ENCODE peak calls at places on chromosomes 1 and 21, in four cellular contexts. One of them, this sample, is unnamed.

GRCh38 chr1:64645742-64646141 is 99.1 kb upstream of the RAVER2 start:
- DNase-seq in left ventricle myocardium inferior: no peak
- DNase-seq in ELF-1: no peak
- DNase-seq in AG04450: no peak
- DNase-seq in this sample: no peak

GRCh38 chr1:55708781-55709180 is 493.6 kb upstream of the USP24 start:
- DNase-seq in left ventricle myocardium inferior: no peak
- DNase-seq in ELF-1: no peak
- DNase-seq in AG04450: no peak
- DNase-seq in this sample: no peak

GRCh38 chr21:32958288-32958992 is 67.3 kb upstream of the OLIG2 start:
- DNase-seq in left ventricle myocardium inferior: no peak
- DNase-seq in ELF-1: no peak
- DNase-seq in AG04450: no peak
- DNase-seq in this sample: no peak

GRCh38 chr1:200103961-200104583 is 76.6 kb downstream of the NR5A2 start:
- DNase-seq in left ventricle myocardium inferior: no peak
- DNase-seq in ELF-1: no peak
- DNase-seq in AG04450: no peak
- DNase-seq in this sample: no peak

GRCh38 chr1:109649380-109649987 is 6.4 kb upstream of the GSTM4 start:
- DNase-seq in left ventricle myocardium inferior: no peak
- DNase-seq in ELF-1: no peak
- DNase-seq in AG04450: no peak
- DNase-seq in this sample: no peak

GRCh38 chr1:8239306-8240023 is 78.4 kb upstream of the SLC45A1 start:
- DNase-seq in left ventricle myocardium inferior: no peak
- DNase-seq in ELF-1: peak
- DNase-seq in AG04450: no peak
- DNase-seq in this sample: peak

GRCh38 chr1:241724741-241725356 is 72.8 kb downstream of the WDR64 start:
- DNase-seq in left ventricle myocardium inferior: no peak
- DNase-seq in ELF-1: no peak
- DNase-seq in AG04450: no peak
- DNase-seq in this sample: no peak

GRCh38 chr1:203041351-203041932 is 15.2 kb downstream of the PPFIA4 start:
- DNase-seq in left ventricle myocardium inferior: no peak
- DNase-seq in ELF-1: no peak
- DNase-seq in AG04450: no peak
- DNase-seq in this sample: no peak

GRCh38 chr21:33948951-33949444 is 33.4 kb upstream of the ATP5PO start:
- DNase-seq in left ventricle myocardium inferior: no peak
- DNase-seq in ELF-1: no peak
- DNase-seq in AG04450: no peak
- DNase-seq in this sample: no peak

GRCh38 chr1:12052008-12052573 is 11.0 kb upstream of the TNFRSF8 start:
- DNase-seq in left ventricle myocardium inferior: peak
- DNase-seq in ELF-1: peak
- DNase-seq in AG04450: peak
- DNase-seq in this sample: no peak

GRCh38 chr1:99590578-99591209 is 55.2 kb upstream of the PALMD start:
- DNase-seq in left ventricle myocardium inferior: peak
- DNase-seq in ELF-1: no peak
- DNase-seq in AG04450: peak
- DNase-seq in this sample: no peak

GRCh38 chr1:46533179-46533864 is 18.1 kb downstream of the KNCN start:
- DNase-seq in left ventricle myocardium inferior: peak
- DNase-seq in ELF-1: no peak
- DNase-seq in AG04450: no peak
- DNase-seq in this sample: no peak

GRCh38 chr21:29115899-29116298 is 14.5 kb upstream of the MAP3K7CL start:
- DNase-seq in left ventricle myocardium inferior: no peak
- DNase-seq in ELF-1: no peak
- DNase-seq in AG04450: no peak
- DNase-seq in this sample: no peak

GRCh38 chr1:60759257-60759656 is 323.1 kb upstream of the NFIA start:
- DNase-seq in left ventricle myocardium inferior: no peak
- DNase-seq in ELF-1: no peak
- DNase-seq in AG04450: no peak
- DNase-seq in this sample: no peak

GRCh38 chr1:170471310-170471839 is 60.6 kb upstream of the GORAB start:
- DNase-seq in left ventricle myocardium inferior: no peak
- DNase-seq in ELF-1: no peak
- DNase-seq in AG04450: no peak
- DNase-seq in this sample: no peak

GRCh38 chr1:200893411-200893901 is 1.2 kb upstream of the INAVA start:
- DNase-seq in left ventricle myocardium inferior: no peak
- DNase-seq in ELF-1: peak
- DNase-seq in AG04450: no peak
- DNase-seq in this sample: no peak

GRCh38 chr1:24727490-24728214 is 17.6 kb upstream of the CLIC4 start:
- DNase-seq in left ventricle myocardium inferior: peak
- DNase-seq in ELF-1: no peak
- DNase-seq in AG04450: no peak
- DNase-seq in this sample: no peak

GRCh38 chr1:163440090-163440489 is 118.3 kb downstream of the NUF2 start:
- DNase-seq in left ventricle myocardium inferior: peak
- DNase-seq in ELF-1: peak
- DNase-seq in AG04450: no peak
- DNase-seq in this sample: no peak

GRCh38 chr1:32540589-32540988 is 1.4 kb downstream of the ZBTB8A start:
- DNase-seq in left ventricle myocardium inferior: no peak
- DNase-seq in ELF-1: peak
- DNase-seq in AG04450: no peak
- DNase-seq in this sample: no peak

GRCh38 chr1:209839875-209840491 is 12.2 kb downstream of the UTP25 start:
- DNase-seq in left ventricle myocardium inferior: no peak
- DNase-seq in ELF-1: peak
- DNase-seq in AG04450: peak
- DNase-seq in this sample: peak

GRCh38 chr1:18109756-18110597 is 2.4 kb downstream of the IGSF21 start:
- DNase-seq in left ventricle myocardium inferior: peak
- DNase-seq in ELF-1: peak
- DNase-seq in AG04450: no peak
- DNase-seq in this sample: no peak

GRCh38 chr21:15363921-15364320 is 299.1 kb upstream of the NRIP1 start:
- DNase-seq in left ventricle myocardium inferior: no peak
- DNase-seq in ELF-1: no peak
- DNase-seq in AG04450: no peak
- DNase-seq in this sample: no peak

GRCh38 chr1:227945891-227946623 is 1.7 kb downstream of the WNT9A start:
- DNase-seq in left ventricle myocardium inferior: peak
- DNase-seq in ELF-1: peak
- DNase-seq in AG04450: no peak
- DNase-seq in this sample: peak

GRCh38 chr1:148379697-148380096 is 103.4 kb downstream of the PPIAL4G start:
- DNase-seq in left ventricle myocardium inferior: no peak
- DNase-seq in ELF-1: no peak
- DNase-seq in AG04450: no peak
- DNase-seq in this sample: no peak

GRCh38 chr1:154799188-154799587 is 70.9 kb downstream of the KCNN3 start:
- DNase-seq in left ventricle myocardium inferior: no peak
- DNase-seq in ELF-1: no peak
- DNase-seq in AG04450: no peak
- DNase-seq in this sample: no peak